ENCODE peak calls at places on chromosomes 13 and 19, in six cellular contexts. J, C, N, E, O and Z are unnamed samples.

GRCh38 chr13:20102776-20103175 is 58.1 kb downstream of the GJA3 start:
- DNase-seq in J (no peak), C (no peak), N (no peak), E (no peak), O (no peak), Z (no peak)

GRCh38 chr13:84997858-84998257 is 801.4 kb downstream of the SLITRK6 start:
- DNase-seq in J (no peak), C (peak), N (no peak), E (no peak), O (no peak), Z (no peak)

GRCh38 chr19:4069331-4069959 is 2.7 kb upstream of the ZBTB7A start:
- DNase-seq in J (peak), C (no peak), N (no peak), E (peak), O (no peak), Z (no peak)

GRCh38 chr13:96984061-96984508 is 10.2 kb downstream of the OXGR1 start:
- DNase-seq in J (no peak), C (no peak), N (peak), E (peak), O (peak), Z (peak)

GRCh38 chr13:41716236-41716635 is 244.7 kb downstream of the VWA8 start:
- DNase-seq in J (no peak), C (no peak), N (no peak), E (no peak), O (no peak), Z (no peak)

GRCh38 chr19:58538257-58539168 is 5.4 kb upstream of the TRIM28 start:
- DNase-seq in J (no peak), C (no peak), N (no peak), E (peak), O (peak), Z (no peak)

GRCh38 chr13:83839158-83839557 is 43.1 kb downstream of the SLITRK1 start:
- DNase-seq in J (no peak), C (no peak), N (no peak), E (no peak), O (no peak), Z (no peak)

GRCh38 chr19:15374796-15375440 is 4.7 kb downstream of the AKAP8 start:
- DNase-seq in J (no peak), C (no peak), N (peak), E (no peak), O (no peak), Z (no peak)

GRCh38 chr19:19748249-19748938 is 15.5 kb upstream of the ZNF14 start:
- DNase-seq in J (no peak), C (no peak), N (no peak), E (no peak), O (no peak), Z (no peak)

GRCh38 chr13:106008540-106008939 is 526.9 kb downstream of the EFNB2 start:
- DNase-seq in J (no peak), C (no peak), N (no peak), E (no peak), O (no peak), Z (no peak)

GRCh38 chr19:49231804-49232203 is 74.2 kb downstream of the TRPM4 start:
- DNase-seq in J (no peak), C (no peak), N (no peak), E (no peak), O (no peak), Z (no peak)

GRCh38 chr19:1425102-1425842 is 12.9 kb upstream of the RPS15 start:
- DNase-seq in J (no peak), C (no peak), N (no peak), E (no peak), O (no peak), Z (no peak)

GRCh38 chr19:5492281-5492812 is 37.1 kb downstream of the ZNRF4 start:
- DNase-seq in J (no peak), C (no peak), N (no peak), E (no peak), O (no peak), Z (no peak)

GRCh38 chr13:43804461-43805070 is 17.8 kb upstream of the ENOX1 start:
- DNase-seq in J (peak), C (no peak), N (peak), E (peak), O (no peak), Z (peak)

GRCh38 chr19:16739546-16739945 is 19.9 kb downstream of the NWD1 start:
- DNase-seq in J (no peak), C (no peak), N (no peak), E (no peak), O (no peak), Z (no peak)

GRCh38 chr13:23510979-23511735 is 59.1 kb upstream of the TNFRSF19 start:
- DNase-seq in J (peak), C (no peak), N (peak), E (no peak), O (no peak), Z (peak)

GRCh38 chr13:52882803-52883202 is 34.4 kb upstream of the PCDH8 start:
- DNase-seq in J (no peak), C (no peak), N (no peak), E (no peak), O (no peak), Z (no peak)

GRCh38 chr13:20475927-20476691 is 49.5 kb downstream of the CRYL1 start:
- DNase-seq in J (no peak), C (no peak), N (no peak), E (no peak), O (peak), Z (peak)

GRCh38 chr13:95644611-95645052 is at the start of gene DZIP1:
- DNase-seq in J (no peak), C (no peak), N (peak), E (peak), O (peak), Z (peak)

GRCh38 chr19:50720921-50721291 is 1.3 kb upstream of the SHANK1 start:
- DNase-seq in J (no peak), C (no peak), N (peak), E (no peak), O (no peak), Z (no peak)

GRCh38 chr19:11530432-11530831 is 1.5 kb upstream of the ECSIT start:
- DNase-seq in J (peak), C (no peak), N (peak), E (peak), O (peak), Z (peak)

GRCh38 chr13:102799544-102800144 is 725 bp downstream of the BIVM start:
- DNase-seq in J (no peak), C (no peak), N (peak), E (no peak), O (peak), Z (no peak)

GRCh38 chr13:37277435-37278144 is 172.1 kb upstream of the CSNK1A1L start:
- DNase-seq in J (no peak), C (peak), N (peak), E (no peak), O (no peak), Z (no peak)

GRCh38 chr19:35123573-35123972 is 8.0 kb downstream of the FXYD3 start:
- DNase-seq in J (no peak), C (no peak), N (peak), E (peak), O (peak), Z (no peak)

GRCh38 chr19:12064266-12065099 is at the start of gene ZNF844:
- DNase-seq in J (peak), C (peak), N (peak), E (peak), O (peak), Z (peak)

GRCh38 chr13:102830646-102831045 is 15.2 kb upstream of the ERCC5 start:
- DNase-seq in J (no peak), C (no peak), N (peak), E (peak), O (peak), Z (no peak)

GRCh38 chr19:55590109-55590508 is 9.2 kb downstream of the FIZ1 start:
- DNase-seq in J (no peak), C (no peak), N (no peak), E (no peak), O (no peak), Z (no peak)

DNA sequence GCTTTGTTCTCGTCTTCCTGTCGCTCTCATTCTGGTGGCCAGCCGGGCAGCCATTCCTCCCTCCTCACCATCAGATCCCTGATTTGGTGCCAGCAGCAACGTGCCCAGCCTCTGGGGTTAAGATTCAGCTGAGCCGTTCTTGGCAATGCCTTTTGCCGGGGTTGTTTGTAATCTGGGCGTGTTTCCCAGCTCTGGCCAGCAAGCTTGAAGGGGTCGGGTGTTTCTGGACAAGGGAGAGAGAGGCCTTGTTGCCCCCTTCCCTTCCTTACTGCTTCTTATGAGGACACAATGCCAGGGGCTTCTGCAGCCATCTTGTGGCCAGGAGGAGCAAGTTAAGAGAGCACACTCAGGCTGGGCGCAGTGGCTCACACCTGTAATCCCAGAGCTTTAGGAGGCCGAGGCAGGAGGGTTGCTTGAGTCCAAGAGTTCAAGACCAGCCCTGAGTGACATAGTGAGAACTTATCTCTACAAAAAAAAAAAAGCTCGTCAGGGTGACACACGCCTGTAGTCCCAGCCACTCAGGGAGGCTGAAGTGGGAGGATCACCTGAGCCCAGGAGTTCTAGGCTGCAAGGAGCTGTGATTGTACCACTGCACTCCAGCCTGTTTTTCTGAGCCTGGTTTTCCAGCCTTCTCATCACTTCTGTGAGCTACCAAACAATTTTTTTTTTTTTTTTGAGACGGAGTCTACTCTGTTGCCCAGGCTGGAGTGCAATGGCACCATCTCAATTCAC is 10.7 kb upstream of the CRTC1 start:
- DNase-seq in J (peak), C (no peak), N (peak), E (no peak), O (no peak), Z (no peak)
- TF ChIP-seq CTCF in J (peak), C (peak), N (peak), E (no peak), O (no peak), Z (peak)

GRCh38 chr13:49418206-49418605 is 25.7 kb downstream of the CAB39L start:
- DNase-seq in J (peak), C (no peak), N (no peak), E (no peak), O (no peak), Z (no peak)
- TF ChIP-seq CTCF in J (no peak), C (no peak), N (no peak), E (no peak), O (no peak), Z (no peak)

DNA sequence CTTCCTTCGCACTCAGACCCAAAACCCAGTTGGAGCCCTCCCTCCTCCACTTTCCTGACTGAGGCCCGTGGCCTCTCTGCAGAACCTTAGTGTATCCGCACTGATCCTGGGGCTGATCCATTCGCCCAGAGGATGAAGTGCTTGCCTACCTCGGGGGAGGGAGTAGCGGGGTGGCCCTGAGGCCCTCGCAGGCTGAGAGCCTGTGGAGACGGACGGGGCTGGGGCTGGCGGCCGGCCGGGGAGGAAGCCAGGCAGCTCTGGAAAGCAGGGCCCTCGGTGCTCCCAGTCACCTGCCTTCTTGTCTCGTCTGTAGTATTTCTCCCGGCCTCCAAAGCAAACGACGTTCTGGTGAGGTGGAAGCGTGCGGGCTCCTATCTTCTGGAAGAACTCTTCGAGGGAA is 1.3 kb downstream of the PROZ start:
- DNase-seq in J (no peak), C (no peak), N (no peak), E (no peak), O (no peak), Z (no peak)
- TF ChIP-seq CTCF in J (no peak), C (no peak), N (no peak), E (no peak), O (no peak), Z (no peak)

DNA sequence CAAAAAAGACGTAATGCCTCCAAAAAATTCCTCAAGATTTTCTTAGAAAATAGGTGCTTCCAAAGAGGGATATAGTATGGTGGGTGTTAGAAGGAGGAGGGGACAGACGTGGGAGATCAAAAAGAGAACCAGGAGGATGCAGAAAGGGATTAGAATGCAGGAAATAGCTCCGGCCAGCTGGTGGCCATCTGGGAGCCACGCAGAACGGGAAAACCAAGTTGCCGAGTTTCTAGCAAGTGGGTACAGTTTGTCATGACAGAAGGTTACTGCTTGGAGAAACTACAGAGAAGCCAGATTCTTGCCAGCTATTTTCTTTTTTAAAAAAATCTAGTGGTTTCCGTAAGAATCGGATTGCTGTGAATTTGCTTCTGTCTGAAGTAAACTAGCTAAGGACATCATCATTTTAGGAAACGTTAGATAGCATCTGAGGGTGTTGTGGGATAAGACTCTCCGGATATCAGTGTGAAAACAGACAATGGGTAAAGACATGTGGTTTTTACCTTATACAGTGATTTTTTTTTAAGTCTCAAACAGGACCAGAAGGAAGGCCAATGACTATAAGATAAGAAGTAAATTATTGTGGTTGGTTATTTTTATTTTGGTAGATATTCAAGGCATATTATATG is 104.9 kb downstream of the HSPH1 start:
- DNase-seq in J (no peak), C (no peak), N (peak), E (no peak), O (no peak), Z (no peak)
- TF ChIP-seq CTCF in J (no peak), C (peak), N (peak), E (no peak), O (no peak), Z (no peak)

GRCh38 chr19:41415154-41415571 is 12.0 kb downstream of the B3GNT8 start:
- DNase-seq in J (no peak), C (no peak), N (no peak), E (no peak), O (peak), Z (no peak)
- TF ChIP-seq CTCF in J (no peak), C (no peak), N (no peak), E (no peak), O (no peak), Z (no peak)

GRCh38 chr13:112510002-112510780 is 77.8 kb downstream of the TUBGCP3 start:
- DNase-seq in J (peak), C (no peak), N (peak), E (no peak), O (peak), Z (no peak)
- TF ChIP-seq CTCF in J (peak), C (peak), N (peak), E (no peak), O (peak), Z (peak)

GRCh38 chr13:79765331-79765730 is 284.4 kb downstream of the NDFIP2 start:
- DNase-seq in J (no peak), C (no peak), N (no peak), E (no peak), O (no peak), Z (no peak)

GRCh38 chr13:79770056-79770455 is 289.1 kb downstream of the NDFIP2 start:
- DNase-seq in J (no peak), C (no peak), N (no peak), E (no peak), O (no peak), Z (no peak)

GRCh38 chr13:79771493-79771892 is 290.5 kb downstream of the NDFIP2 start:
- DNase-seq in J (no peak), C (no peak), N (no peak), E (no peak), O (no peak), Z (no peak)

GRCh38 chr13:79772811-79773210 is 291.9 kb downstream of the NDFIP2 start:
- DNase-seq in J (no peak), C (no peak), N (no peak), E (no peak), O (no peak), Z (no peak)

DNA sequence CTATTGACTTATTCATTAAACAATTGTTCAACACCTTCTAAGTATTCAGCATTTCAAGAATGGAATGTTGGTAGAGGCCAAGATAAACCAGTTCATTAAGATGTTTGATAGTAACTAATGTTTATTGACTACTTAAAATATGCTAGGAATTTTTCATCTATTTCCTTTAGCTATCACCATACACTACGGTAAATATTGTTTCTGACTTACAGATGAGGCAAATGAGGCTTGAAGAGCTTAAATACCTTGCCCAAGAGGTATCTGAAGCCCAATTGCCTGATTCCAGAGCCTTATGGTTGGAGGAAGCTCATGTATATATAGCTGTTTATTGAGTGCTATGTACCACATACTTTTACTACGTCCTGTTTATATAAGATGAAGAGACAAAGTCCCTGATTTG is 286.2 kb downstream of the NDFIP2 start:
- DNase-seq in J (no peak), C (no peak), N (peak), E (no peak), O (no peak), Z (no peak)
- TF ChIP-seq CTCF in J (no peak), C (no peak), N (no peak), E (no peak), O (no peak), Z (no peak)

GRCh38 chr13:27868639-27869435 is 51.0 kb upstream of the PDX1 start:
- DNase-seq in J (peak), C (no peak), N (peak), E (no peak), O (no peak), Z (no peak)
- TF ChIP-seq CTCF in J (peak), C (peak), N (peak), E (peak), O (peak), Z (peak)